ENCODE peak calls at places on chromosomes 2 and 18, in four cellular contexts. O is K562, B is HCT116, D is H1. R is an unnamed sample.

GRCh38 chr2:71807969-71808451 is 339.7 kb downstream of the CYP26B1 start:
- DNase-seq in D (peak; percentile 8), O (no peak), B (no peak), R (no peak)

GRCh38 chr2:37317746-37318145 is 6.9 kb downstream of the PRKD3 start:
- DNase-seq in B (no peak), D (no peak), O (no peak), R (no peak)

GRCh38 chr2:11339508-11340083 is 4.8 kb downstream of the ROCK2 start:
- DNase-seq in D (no peak), O (no peak), B (no peak), R (no peak)

GRCh38 chr2:70557171-70557838 is 3.7 kb upstream of the TGFA start:
- DNase-seq in B (no peak), D (no peak), O (no peak), R (peak; percentile 94)

GRCh38 chr18:9477509-9477908 is 2.2 kb downstream of the RALBP1 start:
- DNase-seq in O (no peak), B (no peak), D (no peak), R (no peak)

GRCh38 chr18:60295776-60296175 is 76.8 kb downstream of the MC4R start:
- DNase-seq in D (no peak), B (no peak), O (no peak), R (no peak)

GRCh38 chr2:215765729-215766360 is 247.5 kb downstream of the MREG start:
- DNase-seq in D (no peak), O (no peak), B (no peak), R (no peak)

GRCh38 chr2:127103243-127104165 is 3.5 kb downstream of the BIN1 start:
- DNase-seq in D (no peak), O (no peak), B (no peak), R (no peak)

GRCh38 chr18:36536426-36536825 is 238.9 kb downstream of the FHOD3 start:
- DNase-seq in B (no peak), D (peak; percentile 47), O (no peak), R (no peak)

GRCh38 chr2:196284901-196285589 is 113.7 kb upstream of the STK17B start:
- DNase-seq in B (no peak), O (no peak), D (no peak), R (no peak)

GRCh38 chr2:135050132-135050531 is 2.0 kb upstream of the RAB3GAP1 start:
- DNase-seq in B (no peak), O (no peak), D (no peak), R (no peak)

GRCh38 chr2:56127773-56128170 is 56.0 kb upstream of the CCDC85A start:
- DNase-seq in O (no peak), B (no peak), D (no peak), R (no peak)

GRCh38 chr2:179272406-179273192 is 8.0 kb upstream of the SESTD1 start:
- DNase-seq in B (no peak), O (no peak), D (no peak), R (peak; percentile 96)

GRCh38 chr2:101863534-101863933 is 128.2 kb upstream of the IL1R2 start:
- DNase-seq in B (no peak), O (no peak), D (no peak), R (no peak)

GRCh38 chr18:48608581-48608980 is 69.8 kb downstream of the CTIF start:
- DNase-seq in B (no peak), D (no peak), O (no peak), R (no peak)

GRCh38 chr18:52499018-52499417 is 159.0 kb downstream of the DCC start:
- DNase-seq in D (no peak), B (no peak), O (no peak), R (peak; percentile 2)

GRCh38 chr18:79135924-79136323 is 66.7 kb downstream of the ATP9B start:
- DNase-seq in B (no peak), D (no peak), O (no peak), R (no peak)

GRCh38 chr2:32403782-32404181 is 47.0 kb downstream of the BIRC6 start:
- DNase-seq in D (no peak), O (no peak), B (no peak), R (no peak)
- TF ChIP-seq FOSL1 in D (no peak), O (no peak), B (no peak), R (no peak)

GRCh38 chr2:219511547-219512325 is 2.5 kb upstream of the ASIC4 start:
- DNase-seq in B (no peak), O (no peak), D (no peak), R (no peak)

GRCh38 chr2:219514196-219514761 is at the start of gene ASIC4:
- DNase-seq in O (peak; percentile 76), B (no peak), D (no peak), R (no peak)

GRCh38 chr2:219512524-219513216 is 1.6 kb upstream of the ASIC4 start:
- DNase-seq in O (no peak), B (no peak), D (no peak), R (no peak)

GRCh38 chr2:219514836-219515235 is 554 bp downstream of the ASIC4 start:
- DNase-seq in O (no peak), D (no peak), B (no peak), R (no peak)

DNA sequence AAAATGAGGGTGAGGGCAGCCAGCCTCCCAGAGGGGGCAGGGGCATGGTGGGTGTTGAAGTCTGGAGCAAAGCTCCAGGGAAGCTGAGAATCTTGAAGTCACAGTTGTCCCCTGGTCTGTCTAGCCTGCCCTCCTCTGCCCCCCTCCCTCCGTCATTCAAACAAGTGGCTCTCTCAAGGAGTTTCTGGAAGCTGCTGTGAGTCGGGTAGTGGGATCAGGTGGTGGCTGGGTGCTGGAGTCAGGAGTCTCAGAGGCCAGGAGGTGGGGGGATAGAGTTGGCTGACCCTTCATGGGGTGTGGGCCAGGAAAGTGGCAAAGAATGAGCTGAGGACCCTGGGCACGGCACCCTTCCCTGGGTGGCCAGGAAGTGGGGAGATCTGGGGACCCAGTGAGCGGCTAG is 495 bp upstream of the ASIC4 start:
- DNase-seq in B (no peak), D (no peak), O (no peak), R (no peak)
- H3K4me2 ChIP-seq in B (no peak overlapping the region), D (peak overlapping the region; percentile 58), O (peak overlapping the region; percentile 78), R (no peak overlapping the region)

GRCh38 chr2:65432227-65433190 is at the start of gene SPRED2:
- DNase-seq in B (peak; percentile 95), D (peak; percentile 87), O (peak; percentile 80), R (peak; percentile 96)
- TF ChIP-seq FOSL1 in B (no peak), D (no peak), O (peak; percentile 53), R (no peak)

GRCh38 chr18:55780591-55781071 is 192.6 kb upstream of the TCF4 start:
- DNase-seq in O (no peak), B (no peak), D (no peak), R (no peak)
- H3K4me2 ChIP-seq in O (peak overlapping the region; percentile 55), B (no peak overlapping the region), D (peak overlapping the region; percentile 99), R (no peak overlapping the region)

DNA sequence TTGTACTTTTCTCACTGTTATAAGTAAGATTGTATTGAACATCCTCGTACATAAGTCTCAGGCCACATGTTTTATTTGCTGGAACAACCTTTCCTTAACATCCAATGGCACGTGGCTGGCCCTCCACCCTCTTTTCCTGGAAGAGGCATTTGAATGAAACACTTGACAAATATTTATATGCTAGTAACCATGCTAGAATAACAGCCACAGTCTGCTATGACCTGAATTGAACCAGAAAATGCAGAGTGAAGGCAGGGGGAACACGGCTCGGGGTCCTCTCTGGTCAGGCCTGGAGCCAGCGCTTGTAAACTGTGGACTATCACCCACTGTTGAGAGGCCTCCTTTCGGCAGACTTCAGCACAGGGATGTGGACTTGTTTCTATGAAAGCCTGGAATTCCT is 198.2 kb upstream of the COPS8 start:
- DNase-seq in D (peak; percentile 36), O (no peak), B (no peak), R (no peak)
- TF ChIP-seq FOSL1 in D (no peak), O (no peak), B (no peak), R (no peak)

DNA sequence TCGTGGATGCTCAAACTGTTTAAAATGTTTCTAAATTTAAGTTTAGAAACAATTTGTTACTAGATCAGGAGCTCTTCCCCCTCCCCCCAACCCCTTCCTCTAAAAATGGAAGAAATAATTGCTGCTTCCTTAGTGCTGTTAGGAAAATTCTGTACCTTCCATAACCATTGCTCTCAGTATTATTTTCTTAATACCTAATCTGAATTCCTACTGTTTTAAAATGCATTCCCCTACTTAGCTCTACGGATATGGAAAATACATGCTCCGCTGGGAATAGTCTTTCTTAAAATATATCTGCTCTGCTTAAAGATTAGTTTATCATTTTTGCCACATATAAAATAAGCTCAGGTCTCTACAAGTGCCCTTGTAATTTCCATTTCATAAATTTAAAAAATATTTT is 215.2 kb downstream of the TGIF1 start:
- DNase-seq in B (no peak), O (no peak), D (no peak), R (no peak)
- H3K4me2 ChIP-seq in B (peak overlapping the region; percentile 67), O (peak overlapping the region; percentile 61), D (peak overlapping the region; percentile 56), R (peak overlapping the region; percentile 77)

GRCh38 chr18:57803119-57803969 is at the start of gene ATP8B1:
- DNase-seq in B (peak; percentile 78), O (peak; percentile 22), D (peak; percentile 95), R (no peak)
- TF ChIP-seq FOSL1 in B (no peak), O (no peak), D (no peak), R (peak; percentile 34)

DNA sequence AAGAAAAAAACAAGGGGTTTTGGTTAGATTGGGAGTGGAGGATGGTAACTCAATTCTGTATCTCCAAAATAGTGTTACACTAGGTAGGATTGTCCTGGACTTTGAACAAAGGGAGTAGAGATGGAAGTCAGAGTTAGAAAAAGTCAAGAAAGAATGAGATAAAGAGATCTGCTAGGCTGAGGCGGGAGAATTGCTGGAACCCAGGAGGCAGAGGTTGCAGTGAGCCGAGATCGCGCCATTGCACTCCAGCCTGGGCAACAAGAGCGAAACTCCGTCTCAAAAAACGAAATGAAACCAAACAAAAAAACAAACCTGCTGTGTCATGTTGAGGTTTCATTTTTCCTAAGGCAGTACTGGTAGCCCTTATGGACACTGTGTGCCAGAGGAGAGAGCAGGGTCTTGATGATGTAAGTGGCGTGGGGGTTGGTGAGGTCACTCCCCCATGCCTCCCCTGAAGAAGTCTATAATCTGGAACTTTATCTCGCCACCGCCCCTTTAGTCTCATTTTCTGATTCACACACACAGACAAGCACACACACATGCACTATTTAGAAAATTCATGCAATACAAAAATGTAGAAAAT is 10.5 kb downstream of the DRC1 start:
- DNase-seq in O (peak; percentile 82), B (no peak), D (no peak), R (peak; percentile 45)
- H3K4me2 ChIP-seq in O (peak overlapping the region; percentile 79), B (no peak overlapping the region), D (no peak overlapping the region), R (peak overlapping the region; percentile 65)

GRCh38 chr2:172282944-172283343 is 144.4 kb upstream of the ITGA6 start:
- DNase-seq in D (no peak), O (no peak), B (no peak), R (no peak)
- TF ChIP-seq FOSL1 in D (no peak), O (no peak), B (no peak), R (no peak)

R was measured in HepG2.